ENCODE peak calls at places on chromosomes 4 and X, in eight cellular contexts. E is mucosa of descending colon; Z is hepatocyte; S is CD8-positive, alpha-beta memory T cell; U is NCI-H524; M is Karpas-422; Q is Peyer's patch; A is GM23248. K is an unnamed sample.

GRCh38 chr4:19262467-19262866 is 989.2 kb upstream of the SLIT2 start:
- DNase-seq in A (no peak), M (no peak), S (no peak), Z (no peak), U (no peak), E (no peak), Q (no peak), K (no peak)

GRCh38 chr4:115851918-115852766 is 738.7 kb upstream of the NDST4 start:
- DNase-seq in M (peak), A (peak), S (no peak), Z (peak), E (no peak), Q (no peak), U (peak), K (peak)

GRCh38 chrX:13721819-13722527 is 12.4 kb downstream of the TRAPPC2 start:
- DNase-seq in E (no peak), Q (no peak), U (no peak), Z (peak), M (peak), A (peak), S (no peak), K (peak)

GRCh38 chr4:163395758-163396157 is 52.1 kb downstream of the NPY5R start:
- DNase-seq in E (no peak), S (no peak), Z (no peak), U (no peak), A (no peak), Q (no peak), M (peak), K (no peak)

GRCh38 chr4:184746532-184746870 is 12.6 kb upstream of the CENPU start:
- DNase-seq in Q (no peak), M (no peak), E (no peak), U (no peak), S (no peak), Z (peak), A (peak), K (peak)

GRCh38 chrX:15679246-15679645 is 14.6 kb upstream of the CLTRN start:
- DNase-seq in M (no peak), Q (no peak), U (no peak), A (no peak), S (no peak), Z (no peak), E (no peak), K (no peak)

GRCh38 chrX:138996268-138996667 is 284.8 kb upstream of the FGF13 start:
- DNase-seq in A (no peak), E (no peak), Z (no peak), U (no peak), Q (no peak), S (no peak), M (no peak), K (no peak)

GRCh38 chr4:159496248-159496647 is 393.4 kb downstream of the RAPGEF2 start:
- DNase-seq in Z (no peak), U (no peak), A (no peak), E (no peak), Q (no peak), M (no peak), S (no peak), K (no peak)

GRCh38 chr4:42865572-42866189 is 26.8 kb upstream of the GRXCR1 start:
- DNase-seq in A (peak), Z (peak), M (peak), Q (peak), E (no peak), S (peak), U (peak), K (peak)

GRCh38 chrX:134294548-134294947 is 57.6 kb downstream of the CCDC160 start:
- DNase-seq in Z (no peak), U (peak), S (no peak), Q (no peak), A (peak), M (peak), E (no peak), K (peak)

GRCh38 chr4:84483738-84484137 is 15.4 kb downstream of the NKX6-1 start:
- DNase-seq in Z (no peak), E (no peak), M (no peak), S (no peak), U (no peak), A (no peak), Q (no peak), K (no peak)

GRCh38 chrX:132564026-132564425 is 75.2 kb upstream of the MBNL3 start:
- DNase-seq in M (no peak), A (peak), U (no peak), Z (no peak), E (no peak), S (no peak), Q (no peak), K (no peak)

GRCh38 chrX:154329284-154329683 is 33.7 kb downstream of the TKTL1 start:
- DNase-seq in M (no peak), E (no peak), U (no peak), Q (no peak), A (no peak), S (no peak), Z (no peak), K (no peak)

GRCh38 chr4:13984996-13985780 is 357.7 kb upstream of the BOD1L1 start:
- DNase-seq in S (no peak), M (no peak), A (peak), Z (no peak), E (no peak), Q (no peak), U (no peak), K (no peak)

GRCh38 chr4:139175647-139176298 is 1.2 kb downstream of the ELF2 start:
- DNase-seq in S (no peak), Z (no peak), A (peak), U (peak), M (no peak), E (no peak), Q (no peak), K (no peak)

GRCh38 chrX:70132877-70133302 is 357 bp upstream of the IGBP1 start:
- DNase-seq in E (no peak), U (no peak), S (no peak), Q (no peak), Z (no peak), M (no peak), A (no peak), K (no peak)

GRCh38 chrX:47743504-47743903 is 84.5 kb upstream of the UXT start:
- DNase-seq in Z (no peak), M (no peak), A (peak), Q (no peak), E (no peak), S (no peak), U (no peak), K (no peak)

GRCh38 chr4:67539830-67540229 is 5.5 kb downstream of the CENPC start:
- DNase-seq in S (no peak), Z (no peak), A (no peak), Q (no peak), E (no peak), M (no peak), U (no peak), K (no peak)

GRCh38 chrX:41377624-41378023 is 43.7 kb downstream of the DDX3X start:
- DNase-seq in M (no peak), Z (no peak), E (no peak), A (peak), S (no peak), U (no peak), Q (no peak), K (no peak)

GRCh38 chr4:184280591-184281071 is 63.0 kb upstream of the ENPP6 start:
- DNase-seq in Q (no peak), E (no peak), A (no peak), Z (no peak), S (no peak), M (peak), U (no peak), K (no peak)

GRCh38 chrX:66914082-66914481 is 275.2 kb upstream of the EDA2R start:
- DNase-seq in Z (peak), U (peak), E (no peak), Q (no peak), A (peak), M (no peak), S (no peak), K (peak)

K was measured in PC-3.